ENCODE peak calls at places on chromosomes 3 and 15, in ten cellular contexts. P is foreskin fibroblast, C is endodermal cell, D is WTC11, M is body of pancreas, O is AG09319, T is RWPE2, S is cardiac fibroblast, I is mammary epithelial cell, G is HFFc6. N is an unnamed sample.

GRCh38 chr3:89572261-89572660 is 464.8 kb downstream of the EPHA3 start:
- DNase-seq in D (no peak), T (no peak), O (no peak), I (peak; percentile 21), P (no peak), S (peak; percentile 24), C (no peak), M (no peak), G (no peak), N (no peak)

GRCh38 chr3:69282191-69282590 is 103.7 kb downstream of the FRMD4B start:
- DNase-seq in O (no peak), P (no peak), G (no peak), T (no peak), C (no peak), D (no peak), I (peak; percentile 65), M (no peak), S (no peak), N (no peak)

GRCh38 chr3:194126790-194127189 is 9.2 kb upstream of the HES1 start:
- DNase-seq in O (no peak), S (no peak), D (no peak), P (no peak), G (no peak), C (no peak), M (no peak), I (no peak), T (no peak), N (no peak)

GRCh38 chr15:58520464-58520863 is 88.7 kb downstream of the LIPC start:
- DNase-seq in T (no peak), D (no peak), G (no peak), M (no peak), S (no peak), O (no peak), P (no peak), I (no peak), C (peak; percentile 44), N (no peak)

GRCh38 chr3:41328916-41329315 is 129.6 kb downstream of the CTNNB1 start:
- DNase-seq in C (no peak), S (peak; percentile 36), O (no peak), P (no peak), D (no peak), I (no peak), G (peak; percentile 17), T (no peak), M (no peak), N (no peak)

GRCh38 chr3:31590650-31591049 is 57.9 kb downstream of the STT3B start:
- DNase-seq in O (no peak), T (no peak), S (no peak), M (no peak), P (no peak), D (no peak), C (no peak), G (no peak), I (no peak), N (no peak)

GRCh38 chr3:168881804-168882203 is 781.7 kb downstream of the MECOM start:
- DNase-seq in T (no peak), I (no peak), M (no peak), D (no peak), S (no peak), O (no peak), P (no peak), G (peak; percentile 23), C (no peak), N (no peak)

GRCh38 chr3:42846682-42847522 is 28.8 kb downstream of the CYP8B1 start:
- DNase-seq in I (no peak), C (no peak), O (no peak), P (no peak), S (no peak), G (no peak), T (no peak), D (no peak), M (no peak), N (no peak)

GRCh38 chr15:44541282-44541958 is 4.5 kb downstream of the EIF3J start:
- DNase-seq in M (no peak), P (peak; percentile 65), T (no peak), I (peak; percentile 43), G (peak; percentile 79), C (no peak), O (peak; percentile 50), S (peak; percentile 91), D (no peak), N (no peak)

GRCh38 chr15:80636675-80637074 is 58.4 kb upstream of the ABHD17C start:
- DNase-seq in S (no peak), P (no peak), D (peak; percentile 31), G (no peak), C (peak; percentile 61), T (no peak), O (no peak), M (no peak), I (peak; percentile 59), N (no peak)

GRCh38 chr3:44198957-44199269 is 42.8 kb upstream of the TOPAZ1 start:
- DNase-seq in O (no peak), T (no peak), C (no peak), S (no peak), M (no peak), I (no peak), G (no peak), P (no peak), D (no peak), N (no peak)
- TF ChIP-seq CTCF in O (no peak), T (peak; percentile 41), C (no peak), S (no peak), M (no peak), I (no peak), G (peak; percentile 64), P (no peak), D (no peak), N (no peak)

GRCh38 chr15:67105065-67105951 is 39.9 kb downstream of the SMAD3 start:
- DNase-seq in G (peak; percentile 98), C (peak; percentile 67), T (peak; percentile 97), M (peak; percentile 82), O (peak; percentile 91), S (peak; percentile 97), P (peak; percentile 98), D (no peak), I (peak; percentile 98), N (no peak)
- TF ChIP-seq CTCF in G (peak; percentile 60), C (peak; percentile 43), T (peak; percentile 21), M (no peak), O (no peak), S (peak; percentile 3), P (no peak), D (no peak), I (peak; percentile 13), N (peak; percentile 30)

DNA sequence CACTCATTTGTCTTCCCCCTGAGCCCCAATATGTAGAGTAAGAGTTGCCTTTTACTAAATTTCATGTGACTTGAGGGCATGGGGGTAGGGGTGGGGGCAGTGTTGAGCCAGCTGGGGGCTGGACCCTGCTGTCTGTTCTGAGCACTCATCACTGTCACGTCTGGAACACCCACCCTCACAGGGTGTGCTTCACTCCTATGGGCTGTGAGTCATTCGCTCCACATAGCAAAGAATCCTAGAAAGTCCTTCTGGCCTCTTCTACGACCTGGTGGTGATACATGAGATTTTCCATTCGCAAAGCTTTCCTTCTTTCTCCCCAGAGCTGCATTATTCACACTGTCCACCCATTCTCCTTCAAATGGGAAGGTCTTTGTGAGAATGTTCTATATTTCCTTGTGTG is 43.6 kb upstream of the MGLL start:
- DNase-seq in M (no peak), C (no peak), S (peak; percentile 42), O (no peak), G (peak; percentile 44), T (no peak), P (peak; percentile 24), D (no peak), I (peak; percentile 27), N (no peak)
- TF ChIP-seq CTCF in M (no peak), C (peak; percentile 34), S (peak; percentile 27), O (no peak), G (peak; percentile 37), T (no peak), P (no peak), D (no peak), I (no peak), N (no peak)

DNA sequence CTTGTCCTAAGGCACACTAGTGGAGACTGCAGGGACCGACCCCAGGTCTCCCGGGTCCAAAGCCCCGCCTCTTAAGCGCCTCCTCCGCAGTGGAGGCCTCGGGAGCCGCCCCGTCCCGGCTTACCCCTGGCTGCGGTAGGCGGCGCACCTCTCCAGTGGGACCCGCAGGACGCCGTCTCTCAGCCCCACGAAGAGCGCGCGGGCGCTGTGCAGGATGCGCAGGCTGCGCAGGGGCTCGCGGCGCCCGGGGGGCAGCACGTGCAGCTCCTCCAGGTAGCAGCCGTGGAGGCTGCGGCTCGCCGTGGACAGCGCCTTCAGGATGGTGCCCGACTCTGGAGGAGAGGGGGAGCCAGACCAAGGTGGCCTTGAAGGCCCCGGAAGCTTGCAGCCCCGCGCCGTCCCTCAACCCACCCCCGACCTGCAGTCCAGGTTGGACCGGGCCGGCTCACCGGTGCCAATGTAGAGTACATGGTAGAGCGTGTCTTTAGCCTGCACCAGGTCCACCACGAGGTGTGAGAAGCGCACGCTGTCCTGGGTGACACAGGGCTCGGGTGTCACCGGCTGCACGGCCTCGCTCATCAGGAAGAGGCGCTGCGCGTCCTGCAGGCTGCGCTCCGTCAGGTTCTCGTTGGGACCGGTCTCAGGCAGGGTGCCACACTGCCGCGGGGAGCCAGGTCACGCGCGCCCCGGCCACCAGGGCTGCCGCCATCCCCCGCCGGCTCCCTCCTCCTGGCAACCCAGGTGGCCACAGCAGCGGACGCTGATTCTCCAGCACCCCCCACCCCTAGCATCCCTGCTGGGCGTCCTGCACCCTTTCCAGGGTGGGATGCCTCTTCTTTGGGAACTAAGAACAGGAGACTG is 105.5 kb downstream of the SEMA5B start:
- DNase-seq in C (peak; percentile 84), T (peak; percentile 51), I (no peak), D (peak; percentile 76), P (no peak), O (no peak), S (no peak), G (no peak), M (no peak), N (no peak)
- TF ChIP-seq CTCF in C (peak; percentile 73), T (peak; percentile 36), I (peak; percentile 55), D (no peak), P (no peak), O (no peak), S (no peak), G (no peak), M (no peak), N (peak; percentile 11)

DNA sequence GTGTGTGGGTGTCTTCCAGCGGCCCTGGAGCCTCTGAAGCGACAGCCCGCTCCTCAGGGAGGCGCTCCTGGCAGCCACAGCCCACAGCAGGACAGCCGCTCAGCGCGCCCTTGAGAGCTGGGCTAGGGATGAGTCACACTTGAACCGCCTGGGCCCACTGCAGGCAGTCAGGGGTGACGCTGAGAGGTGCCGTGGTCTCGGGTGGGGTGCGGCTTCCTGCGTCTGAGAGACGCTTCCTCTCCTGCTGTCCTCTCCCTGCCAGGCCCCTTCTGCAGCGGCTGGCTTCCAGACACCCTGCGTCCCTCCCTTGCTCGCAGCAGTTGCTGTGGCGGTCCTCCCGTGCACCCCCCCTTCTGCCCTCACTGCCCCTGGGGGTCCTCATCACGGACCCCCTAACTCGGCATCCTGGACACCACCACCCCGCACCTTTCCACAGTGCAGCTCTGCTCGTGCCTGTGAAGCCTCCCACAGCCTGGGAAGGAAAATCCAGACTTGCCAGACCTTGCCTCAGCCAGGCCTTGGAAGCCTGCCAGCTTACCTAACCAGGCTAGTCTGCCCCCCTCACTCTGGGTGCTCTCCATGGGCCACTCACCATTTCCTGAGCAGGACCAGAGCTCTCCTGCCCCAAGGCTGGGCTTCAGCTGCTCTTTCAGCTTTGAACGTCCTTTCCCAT is 1.1 kb upstream of the SPTBN5 start:
- DNase-seq in P (peak; percentile 73), S (peak; percentile 76), D (no peak), G (peak; percentile 78), O (no peak), I (peak; percentile 86), C (peak; percentile 78), M (peak; percentile 84), T (peak; percentile 97), N (peak; percentile 11)
- TF ChIP-seq CTCF in P (no peak), S (no peak), D (no peak), G (peak; percentile 25), O (peak; percentile 17), I (peak; percentile 43), C (no peak), M (no peak), T (peak; percentile 55), N (no peak)

N was measured in esophagus squamous epithelium.